ENCODE peak calls at places on chromosomes 16 and 17, in nine cellular contexts. Y is MCF 10A, O is upper lobe of right lung, J is brain microvascular endothelial cell, D is nephron progenitor cell, T is tibial artery, M is cardiac fibroblast, E is left lung, G is tibial nerve. A is an unnamed sample.

GRCh38 chr17:74543891-74544760 is 1.8 kb downstream of the CD300C start:
- DNase-seq in O (peak; percentile 51), D (no peak), T (no peak), M (no peak), J (no peak), G (no peak), Y (no peak), E (no peak), A (no peak)

GRCh38 chr16:188674-189073 is 8.4 kb downstream of the HBQ1 start:
- DNase-seq in J (no peak), T (no peak), D (no peak), M (no peak), O (no peak), E (no peak), G (no peak), Y (no peak), A (no peak)

GRCh38 chr17:16989230-16989952 is 17.5 kb upstream of the TNFRSF13B start:
- DNase-seq in D (no peak), G (no peak), T (no peak), M (no peak), Y (no peak), E (no peak), J (no peak), O (no peak), A (no peak)

GRCh38 chr17:40354191-40355122 is 10.1 kb downstream of the GJD3 start:
- DNase-seq in Y (no peak), M (no peak), T (no peak), O (no peak), G (no peak), E (peak; percentile 73), D (no peak), J (no peak), A (no peak)

GRCh38 chr17:49267912-49268311 is 37.3 kb upstream of the PHOSPHO1 start:
- DNase-seq in E (no peak), G (no peak), T (no peak), D (no peak), Y (no peak), J (no peak), O (no peak), M (no peak), A (no peak)

GRCh38 chr16:4697867-4698291 is 4.5 kb downstream of the NUDT16L1 start:
- DNase-seq in E (peak; percentile 75), D (no peak), O (no peak), G (no peak), Y (no peak), M (no peak), J (no peak), T (no peak), A (peak; percentile 68)

GRCh38 chr16:27286446-27286845 is 17.9 kb upstream of the NSMCE1 start:
- DNase-seq in D (no peak), Y (peak; percentile 94), E (no peak), T (peak; percentile 53), O (no peak), M (peak; percentile 94), G (no peak), J (peak; percentile 93), A (no peak)

GRCh38 chr17:42779942-42780815 is at the start of gene WNK4:
- DNase-seq in T (no peak), J (no peak), D (peak; percentile 78), Y (no peak), M (peak; percentile 47), E (peak; percentile 78), O (no peak), G (no peak), A (no peak)

GRCh38 chr16:18788828-18789514 is 1.2 kb downstream of the RPS15A start:
- DNase-seq in E (no peak), M (no peak), O (no peak), D (no peak), G (no peak), J (no peak), Y (peak; percentile 34), T (no peak), A (no peak)

GRCh38 chr16:12315330-12316138 is 339.0 kb downstream of the SNX29 start:
- DNase-seq in T (no peak), E (no peak), M (no peak), D (no peak), G (no peak), Y (no peak), J (no peak), O (no peak), A (no peak)

GRCh38 chr16:89565506-89566372 is 5.3 kb downstream of the RPL13 start:
- DNase-seq in E (peak; percentile 88), J (peak; percentile 37), D (peak; percentile 56), T (no peak), Y (peak; percentile 75), M (peak; percentile 46), G (no peak), O (peak; percentile 85), A (no peak)

GRCh38 chr16:3482659-3483241 is 12.5 kb downstream of the C16orf90 start:
- DNase-seq in E (no peak), J (no peak), O (no peak), Y (no peak), D (no peak), M (no peak), T (no peak), G (no peak), A (no peak)

GRCh38 chr17:76868176-76868668 is at the start of gene MGAT5B:
- DNase-seq in O (peak; percentile 91), D (peak; percentile 96), E (peak; percentile 94), J (peak; percentile 20), M (peak; percentile 83), G (peak; percentile 51), Y (peak; percentile 71), T (peak; percentile 57), A (peak; percentile 92)

GRCh38 chr17:49197346-49197998 is 12.9 kb downstream of the GNGT2 start:
- DNase-seq in E (no peak), T (no peak), O (no peak), J (no peak), Y (no peak), G (no peak), M (no peak), D (no peak), A (no peak)

GRCh38 chr17:2954898-2955445 is 108.4 kb downstream of the OR1D5 start:
- DNase-seq in E (no peak), D (no peak), J (peak; percentile 97), G (no peak), Y (peak; percentile 94), T (no peak), O (no peak), M (peak; percentile 92), A (no peak)

GRCh38 chr17:51428668-51429486 is 168.5 kb downstream of the UTP18 start:
- DNase-seq in T (no peak), M (no peak), D (no peak), O (no peak), J (no peak), E (no peak), Y (no peak), G (no peak), A (no peak)

DNA sequence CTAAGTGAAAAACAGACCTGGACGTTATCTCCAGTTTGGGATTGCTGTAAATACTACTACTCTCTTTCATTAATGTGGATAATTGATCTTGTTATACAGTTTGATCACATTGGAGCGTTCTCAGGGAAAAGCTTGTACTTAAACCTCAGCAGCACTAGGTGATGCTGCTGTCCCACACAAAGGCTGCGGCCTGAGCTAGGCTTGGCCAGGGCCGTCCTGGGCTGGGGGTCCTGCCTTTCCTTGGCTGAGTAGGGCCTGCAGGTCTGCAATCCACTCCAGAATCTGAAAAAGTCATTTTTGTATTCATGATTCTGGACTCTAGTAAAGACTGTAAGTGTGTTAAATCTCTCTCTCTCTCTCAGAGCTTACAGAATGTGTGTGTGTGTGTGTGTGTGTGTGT is 23.7 kb upstream of the PMFBP1 start:
- DNase-seq in D (peak; percentile 30), O (no peak), Y (no peak), M (no peak), T (no peak), J (no peak), E (no peak), G (no peak), A (no peak)
- TF ChIP-seq CTCF in D (peak; percentile 36), O (no peak), Y (no peak), M (no peak), T (no peak), J (peak; percentile 44), E (no peak), G (no peak), A (peak; percentile 67)

GRCh38 chr16:85418978-85419491 is 194.1 kb upstream of the GSE1 start:
- DNase-seq in O (peak; percentile 54), J (no peak), G (no peak), E (peak; percentile 47), T (no peak), M (no peak), D (peak; percentile 2), Y (no peak), A (no peak)
- TF ChIP-seq CTCF in O (no peak), J (no peak), G (no peak), E (no peak), T (no peak), M (no peak), D (no peak), Y (no peak), A (no peak)

DNA sequence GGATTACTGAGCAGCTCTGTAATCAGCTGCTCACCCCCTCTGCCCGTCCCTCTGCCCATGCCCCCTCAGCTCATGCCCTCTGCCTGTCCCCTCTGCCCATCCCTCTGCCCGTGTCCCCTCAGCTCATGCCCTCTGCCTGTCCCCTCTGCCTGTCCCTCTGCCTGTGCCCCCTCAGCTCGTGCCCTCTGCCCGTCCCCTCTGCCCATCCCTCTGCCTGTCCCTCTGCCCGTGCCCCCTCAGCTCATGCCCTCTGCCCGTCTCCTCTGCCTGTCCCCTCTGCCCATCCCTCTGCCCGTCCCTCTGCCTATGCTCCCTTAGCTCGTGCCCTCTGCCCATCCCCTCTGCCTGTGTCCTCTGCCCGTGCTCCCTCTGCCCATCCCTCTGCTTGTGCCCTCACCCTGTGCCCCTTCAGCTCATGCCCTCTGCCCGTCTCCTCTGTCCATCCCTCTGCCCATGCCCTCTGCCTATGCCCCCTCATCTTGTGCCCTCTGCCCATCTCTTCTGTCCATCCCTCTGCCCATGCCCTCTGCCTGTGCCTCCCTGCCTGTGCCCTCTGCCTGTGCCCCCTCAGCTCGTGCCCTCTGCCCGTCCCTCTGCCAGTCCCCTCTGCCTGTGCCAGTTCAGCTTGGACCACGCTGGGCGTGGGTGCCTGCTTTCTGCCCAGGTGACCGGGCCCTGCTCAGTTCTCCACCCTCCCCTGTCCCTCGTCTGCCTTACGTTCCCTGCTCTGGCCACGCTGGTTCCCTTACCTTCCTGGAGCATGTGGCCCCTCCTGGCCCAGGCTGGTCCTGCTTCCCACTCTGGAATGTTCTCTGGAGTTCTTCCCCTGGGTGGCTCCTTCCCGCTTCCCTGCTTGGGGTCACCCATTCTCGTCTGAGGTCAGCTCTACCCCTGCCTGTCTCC is 97.6 kb downstream of the NPIPB11 start:
- DNase-seq in O (no peak), G (no peak), T (no peak), E (peak; percentile 57), M (no peak), D (no peak), J (no peak), Y (no peak), A (no peak)
- TF ChIP-seq CTCF in O (no peak), G (no peak), T (no peak), E (no peak), M (no peak), D (no peak), J (no peak), Y (no peak), A (no peak)

GRCh38 chr17:7825206-7825980 is 8.6 kb upstream of the KDM6B start:
- DNase-seq in D (no peak), Y (no peak), T (no peak), G (no peak), J (no peak), E (no peak), M (peak; percentile 53), O (no peak), A (no peak)
- TF ChIP-seq CTCF in D (no peak), Y (no peak), T (no peak), G (peak; percentile 6), J (peak; percentile 39), E (no peak), M (peak; percentile 18), O (peak; percentile 9), A (no peak)